ENCODE peak calls at places on chromosome 22, in ten cellular contexts. G is NCI-H1417; Q is stimulated activated CD4-positive, alpha-beta T cell treated with anti-CD3 and anti-CD28 coated beads, Interleukin-12 subunit alpha, Interleukin-12 subunit beta, amount 100 ng/mL, for 4 hours; W is fibroblast of lung; Z is posterior cingulate gyrus; S is ecto neural progenitor cell; L is A549; U is cardiac fibroblast; J is dorsolateral prefrontal cortex; I is AG09309. O is an unnamed sample.

GRCh38 chr22:36740716-36741115 is 35.2 kb downstream of the IFT27 start:
- DNase-seq in G (no peak), Q (no peak), W (no peak), Z (no peak), S (peak), L (no peak), U (no peak), J (no peak), I (no peak), O (no peak)

GRCh38 chr22:47123006-47123826 is 360.8 kb downstream of the TBC1D22A start:
- DNase-seq in G (no peak), Q (no peak), W (no peak), Z (peak), S (no peak), L (no peak), U (no peak), J (no peak), I (no peak), O (peak)

GRCh38 chr22:49928571-49929552 is 10.4 kb downstream of the CRELD2 start:
- DNase-seq in G (no peak), Q (no peak), W (no peak), Z (no peak), S (no peak), L (no peak), U (no peak), J (no peak), I (no peak), O (no peak)

GRCh38 chr22:22106855-22107254 is 124.3 kb upstream of the TOP3B start:
- DNase-seq in G (no peak), Q (no peak), W (no peak), Z (no peak), S (no peak), L (no peak), U (no peak), J (no peak), I (no peak), O (no peak)

GRCh38 chr22:22684605-22685561 is 40.5 kb downstream of the GGTLC2 start:
- DNase-seq in G (peak), Q (peak), W (peak), Z (no peak), S (no peak), L (no peak), U (peak), J (peak), I (peak), O (no peak)

GRCh38 chr22:46002757-46003270 is 25.9 kb upstream of the WNT7B start:
- DNase-seq in G (no peak), Q (no peak), W (peak), Z (peak), S (no peak), L (peak), U (no peak), J (no peak), I (no peak), O (no peak)

GRCh38 chr22:38830845-38831108 is 13.1 kb downstream of the NPTXR start:
- DNase-seq in G (no peak), Q (no peak), W (no peak), Z (no peak), S (no peak), L (no peak), U (no peak), J (no peak), I (no peak), O (peak)

GRCh38 chr22:31626427-31627150 is 35.4 kb downstream of the PISD start:
- DNase-seq in G (peak), Q (no peak), W (no peak), Z (peak), S (no peak), L (no peak), U (peak), J (no peak), I (no peak), O (no peak)

GRCh38 chr22:30701872-30702271 is 7.2 kb downstream of the OSBP2 start:
- DNase-seq in G (no peak), Q (no peak), W (peak), Z (no peak), S (no peak), L (no peak), U (no peak), J (peak), I (no peak), O (no peak)

GRCh38 chr22:26461188-26461810 is 22.3 kb downstream of the HPS4 start:
- DNase-seq in G (peak), Q (peak), W (no peak), Z (no peak), S (peak), L (peak), U (peak), J (peak), I (no peak), O (no peak)

GRCh38 chr22:50201191-50202129 is 649 bp downstream of the SELENOO start:
- DNase-seq in G (no peak), Q (no peak), W (peak), Z (peak), S (no peak), L (no peak), U (no peak), J (no peak), I (no peak), O (no peak)

GRCh38 chr22:46381142-46381541 is 45.6 kb downstream of the TRMU start:
- DNase-seq in G (no peak), Q (no peak), W (peak), Z (no peak), S (no peak), L (peak), U (no peak), J (no peak), I (no peak), O (no peak)

GRCh38 chr22:18112440-18112839 is 1.8 kb downstream of the TUBA8 start:
- DNase-seq in G (no peak), Q (no peak), W (no peak), Z (peak), S (no peak), L (no peak), U (no peak), J (no peak), I (no peak), O (no peak)

GRCh38 chr22:36689583-36689982 is 14.0 kb downstream of the CACNG2 start:
- DNase-seq in G (no peak), Q (no peak), W (no peak), Z (no peak), S (no peak), L (no peak), U (no peak), J (no peak), I (no peak), O (no peak)

GRCh38 chr22:19040581-19041402 is 81.4 kb downstream of the DGCR2 start:
- DNase-seq in G (no peak), Q (no peak), W (no peak), Z (peak), S (no peak), L (no peak), U (no peak), J (no peak), I (no peak), O (peak)

GRCh38 chr22:40204331-40205116 is 26.8 kb downstream of the TNRC6B start:
- DNase-seq in G (no peak), Q (no peak), W (peak), Z (no peak), S (no peak), L (no peak), U (peak), J (no peak), I (peak), O (no peak)

GRCh38 chr22:44403930-44404329 is 91.2 kb upstream of the SHISAL1 start:
- DNase-seq in G (no peak), Q (no peak), W (no peak), Z (peak), S (peak), L (no peak), U (no peak), J (no peak), I (no peak), O (peak)

GRCh38 chr22:25488244-25489020 is 76.0 kb upstream of the GRK3 start:
- DNase-seq in G (peak), Q (peak), W (peak), Z (no peak), S (no peak), L (peak), U (peak), J (peak), I (peak), O (peak)

GRCh38 chr22:20229916-20230775 is 38.0 kb downstream of the RTN4R start:
- DNase-seq in G (no peak), Q (no peak), W (peak), Z (no peak), S (no peak), L (no peak), U (no peak), J (no peak), I (no peak), O (no peak)

GRCh38 chr22:24427500-24428164 is at the start of gene ADORA2A:
- DNase-seq in G (no peak), Q (peak), W (no peak), Z (no peak), S (no peak), L (no peak), U (no peak), J (no peak), I (no peak), O (peak)

GRCh38 chr22:21947040-21948014 is 5.3 kb downstream of the PPM1F start:
- DNase-seq in G (no peak), Q (no peak), W (peak), Z (no peak), S (no peak), L (no peak), U (peak), J (no peak), I (no peak), O (no peak)

GRCh38 chr22:33477131-33478111 is 419.2 kb upstream of the SYN3 start:
- DNase-seq in G (no peak), Q (no peak), W (peak), Z (no peak), S (no peak), L (no peak), U (no peak), J (no peak), I (no peak), O (no peak)

GRCh38 chr22:20148414-20148813 is 2.4 kb downstream of the CCDC188 start:
- DNase-seq in G (no peak), Q (no peak), W (no peak), Z (no peak), S (no peak), L (no peak), U (no peak), J (no peak), I (no peak), O (no peak)

GRCh38 chr22:43634316-43634715 is 177.8 kb downstream of the EFCAB6 start:
- DNase-seq in G (no peak), Q (no peak), W (no peak), Z (no peak), S (no peak), L (no peak), U (no peak), J (no peak), I (no peak), O (no peak)

GRCh38 chr22:29096736-29097669 is 24.2 kb downstream of the KREMEN1 start:
- DNase-seq in G (no peak), Q (no peak), W (no peak), Z (no peak), S (peak), L (no peak), U (no peak), J (no peak), I (no peak), O (no peak)

GRCh38 chr22:35154937-35155387 is 89.0 kb downstream of the ISX start:
- DNase-seq in G (peak), Q (no peak), W (peak), Z (peak), S (peak), L (peak), U (peak), J (peak), I (peak), O (no peak)

GRCh38 chr22:46457502-46458488 is 79.6 kb downstream of the CELSR1 start:
- DNase-seq in G (no peak), Q (no peak), W (peak), Z (peak), S (peak), L (no peak), U (peak), J (no peak), I (no peak), O (no peak)

GRCh38 chr22:42700901-42701300 is 19.8 kb downstream of the A4GALT start:
- DNase-seq in G (no peak), Q (no peak), W (no peak), Z (no peak), S (no peak), L (no peak), U (no peak), J (no peak), I (no peak), O (no peak)

GRCh38 chr22:27299181-27300085 is 502.1 kb downstream of the MN1 start:
- DNase-seq in G (no peak), Q (no peak), W (peak), Z (peak), S (no peak), L (no peak), U (no peak), J (no peak), I (no peak), O (no peak)

GRCh38 chr22:23695141-23695540 is 4.3 kb downstream of the RGL4 start:
- DNase-seq in G (no peak), Q (no peak), W (no peak), Z (peak), S (no peak), L (no peak), U (no peak), J (no peak), I (no peak), O (no peak)

GRCh38 chr22:49768077-49768476 is 59.6 kb downstream of the BRD1 start:
- DNase-seq in G (no peak), Q (no peak), W (no peak), Z (peak), S (no peak), L (no peak), U (no peak), J (no peak), I (no peak), O (peak)

GRCh38 chr22:33082221-33082620 is 24.0 kb upstream of the SYN3 start:
- DNase-seq in G (no peak), Q (no peak), W (no peak), Z (no peak), S (no peak), L (no peak), U (no peak), J (no peak), I (no peak), O (no peak)

GRCh38 chr22:45235101-45235777 is 5.5 kb downstream of the KIAA0930 start:
- DNase-seq in G (peak), Q (no peak), W (no peak), Z (peak), S (no peak), L (no peak), U (no peak), J (no peak), I (no peak), O (peak)

GRCh38 chr22:46267431-46268279 is at the start of gene TTC38:
- DNase-seq in G (no peak), Q (peak), W (peak), Z (peak), S (peak), L (peak), U (peak), J (peak), I (peak), O (peak)

GRCh38 chr22:43829448-43829821 is 17.3 kb upstream of the EFCAB6 start:
- DNase-seq in G (no peak), Q (no peak), W (peak), Z (no peak), S (no peak), L (no peak), U (no peak), J (no peak), I (no peak), O (no peak)

GRCh38 chr22:24161909-24162308 is 19.4 kb upstream of the SUSD2 start:
- DNase-seq in G (no peak), Q (no peak), W (no peak), Z (no peak), S (no peak), L (no peak), U (no peak), J (no peak), I (no peak), O (no peak)

GRCh38 chr22:49967333-49968241 is 7.0 kb downstream of the PIM3 start:
- DNase-seq in G (no peak), Q (peak), W (no peak), Z (peak), S (peak), L (no peak), U (peak), J (peak), I (no peak), O (peak)

GRCh38 chr22:22740560-22741276 is 96.3 kb downstream of the GGTLC2 start:
- DNase-seq in G (no peak), Q (no peak), W (no peak), Z (no peak), S (no peak), L (no peak), U (no peak), J (no peak), I (no peak), O (no peak)

O was measured in left lung.